ENCODE peak calls at places on chromosomes 6 and 20, in four cellular contexts. C is endothelial cell of umbilical vein, K is GM12878, T is K562. N is an unnamed sample.

GRCh38 chr6:15642276-15642675 is 20.6 kb downstream of the DTNBP1 start:
- DNase-seq in C (no peak), K (no peak), T (no peak), N (no peak)

GRCh38 chr20:48599748-48600469 is 227.9 kb downstream of the PREX1 start:
- DNase-seq in C (no peak), K (no peak), T (no peak), N (no peak)

GRCh38 chr6:90169328-90169886 is 127.2 kb downstream of the BACH2 start:
- DNase-seq in C (no peak), K (no peak), T (no peak), N (no peak)

GRCh38 chr6:32195902-32196681 is 3.6 kb upstream of the GPSM3 start:
- DNase-seq in C (peak), K (peak), T (peak), N (peak)

GRCh38 chr6:13248053-13248452 is 80.3 kb downstream of the TBC1D7 start:
- DNase-seq in C (peak), K (no peak), T (no peak), N (peak)

GRCh38 chr6:50722829-50723562 is 9.7 kb downstream of the TFAP2D start:
- DNase-seq in C (no peak), K (no peak), T (no peak), N (no peak)

GRCh38 chr6:21102624-21103023 is 490.9 kb upstream of the SOX4 start:
- DNase-seq in C (no peak), K (no peak), T (no peak), N (no peak)

GRCh38 chr20:62898970-62899632 is 27.2 kb downstream of the DIDO1 start:
- DNase-seq in C (no peak), K (no peak), T (no peak), N (no peak)

GRCh38 chr6:88865275-88865674 is 98.1 kb downstream of the RNGTT start:
- DNase-seq in C (no peak), K (no peak), T (no peak), N (no peak)

GRCh38 chr6:36033935-36034334 is 6.3 kb downstream of the MAPK14 start:
- DNase-seq in C (no peak), K (no peak), T (no peak), N (peak)

GRCh38 chr6:108560463-108561308 is at the start of gene FOXO3:
- DNase-seq in C (peak), K (no peak), T (peak), N (peak)

GRCh38 chr6:108558372-108559096 is 2.2 kb upstream of the FOXO3 start:
- DNase-seq in C (peak), K (peak), T (peak), N (peak)

GRCh38 chr6:108561742-108562502 is 1.2 kb downstream of the FOXO3 start:
- DNase-seq in C (peak), K (no peak), T (no peak), N (peak)

GRCh38 chr6:108559097-108559883 is 1.4 kb upstream of the FOXO3 start:
- DNase-seq in C (peak), K (no peak), T (peak), N (peak)

GRCh38 chr6:108559884-108560462 is 744 bp upstream of the FOXO3 start:
- DNase-seq in C (peak), K (no peak), T (peak), N (peak)
- TF ChIP-seq FOS in C (no peak), K (no peak), T (no peak), N (no peak)

DNA sequence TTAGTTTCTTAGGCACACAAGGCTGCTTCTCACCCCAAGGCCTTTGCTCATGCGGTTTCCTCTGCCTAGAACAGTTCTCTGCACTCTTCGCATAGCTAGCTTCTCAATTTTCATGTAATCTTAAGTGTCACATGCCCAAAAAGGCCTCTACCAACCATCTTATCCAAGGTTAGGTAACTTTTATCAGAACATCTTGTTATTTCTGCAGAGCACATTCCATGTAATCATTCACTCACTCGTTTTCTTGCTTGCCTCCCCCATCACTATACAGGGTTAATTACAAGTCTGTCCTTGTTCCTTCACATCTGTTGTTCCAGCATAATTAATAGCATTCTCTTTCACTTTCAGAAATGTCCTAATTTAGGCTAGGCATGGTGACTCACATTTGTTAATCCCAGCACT is 53.8 kb downstream of the NCOA6 start:
- DNase-seq in C (no peak), K (no peak), T (no peak), N (no peak)
- TF ChIP-seq FOS in C (no peak), K (no peak), T (no peak), N (no peak)

GRCh38 chr6:24520929-24521546 is 26.3 kb downstream of the ALDH5A1 start:
- DNase-seq in C (peak), K (no peak), T (no peak), N (peak)
- TF ChIP-seq FOS in C (no peak), K (no peak), T (no peak), N (no peak)

DNA sequence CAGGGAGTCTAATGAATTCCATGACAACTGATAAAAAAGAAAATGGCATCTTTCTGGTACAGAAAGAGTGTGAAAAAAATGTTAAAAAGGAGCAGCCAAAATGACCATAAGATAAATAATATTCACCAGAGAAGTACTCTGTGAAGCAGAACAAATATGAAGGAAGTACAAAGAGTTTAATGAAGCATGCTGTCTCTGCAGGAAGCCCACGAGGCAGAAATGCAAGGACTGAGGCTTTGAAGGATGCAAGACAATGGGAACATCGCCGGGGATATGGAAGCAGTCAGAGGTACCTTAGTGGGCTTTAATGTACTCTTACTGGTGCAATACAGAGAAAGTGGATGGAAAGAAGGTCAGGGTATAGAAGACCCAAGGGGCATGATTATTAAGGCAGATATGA is 50.7 kb downstream of the NOX3 start:
- DNase-seq in C (no peak), K (no peak), T (no peak), N (no peak)
- TF ChIP-seq FOS in C (no peak), K (no peak), T (no peak), N (no peak)

GRCh38 chr6:163146036-163146435 is 268.5 kb upstream of the QKI start:
- DNase-seq in C (no peak), K (no peak), T (no peak), N (no peak)

GRCh38 chr6:163147988-163148387 is 266.5 kb upstream of the QKI start:
- DNase-seq in C (no peak), K (no peak), T (no peak), N (no peak)

GRCh38 chr6:163149535-163149848 is 265.0 kb upstream of the QKI start:
- DNase-seq in C (no peak), K (no peak), T (no peak), N (no peak)

GRCh38 chr6:163151212-163151611 is 263.3 kb upstream of the QKI start:
- DNase-seq in C (no peak), K (no peak), T (no peak), N (no peak)

GRCh38 chr6:163148781-163149534 is 265.6 kb upstream of the QKI start:
- DNase-seq in C (no peak), K (no peak), T (no peak), N (no peak)
- TF ChIP-seq FOS in C (no peak), K (no peak), T (no peak), N (no peak)

GRCh38 chr6:30830438-30830837 is 53.9 kb upstream of the DDR1 start:
- DNase-seq in C (no peak), K (no peak), T (no peak), N (no peak)

GRCh38 chr6:30835576-30835975 is 48.7 kb upstream of the DDR1 start:
- DNase-seq in C (no peak), K (no peak), T (no peak), N (no peak)

GRCh38 chr6:30834643-30835042 is 49.7 kb upstream of the DDR1 start:
- DNase-seq in C (no peak), K (no peak), T (no peak), N (no peak)

GRCh38 chr6:30829639-30830250 is 54.6 kb upstream of the DDR1 start:
- DNase-seq in C (no peak), K (no peak), T (no peak), N (no peak)

GRCh38 chr6:30832864-30833263 is 51.5 kb upstream of the DDR1 start:
- DNase-seq in C (no peak), K (no peak), T (no peak), N (no peak)
- TF ChIP-seq FOS in C (no peak), K (no peak), T (no peak), N (no peak)

DNA sequence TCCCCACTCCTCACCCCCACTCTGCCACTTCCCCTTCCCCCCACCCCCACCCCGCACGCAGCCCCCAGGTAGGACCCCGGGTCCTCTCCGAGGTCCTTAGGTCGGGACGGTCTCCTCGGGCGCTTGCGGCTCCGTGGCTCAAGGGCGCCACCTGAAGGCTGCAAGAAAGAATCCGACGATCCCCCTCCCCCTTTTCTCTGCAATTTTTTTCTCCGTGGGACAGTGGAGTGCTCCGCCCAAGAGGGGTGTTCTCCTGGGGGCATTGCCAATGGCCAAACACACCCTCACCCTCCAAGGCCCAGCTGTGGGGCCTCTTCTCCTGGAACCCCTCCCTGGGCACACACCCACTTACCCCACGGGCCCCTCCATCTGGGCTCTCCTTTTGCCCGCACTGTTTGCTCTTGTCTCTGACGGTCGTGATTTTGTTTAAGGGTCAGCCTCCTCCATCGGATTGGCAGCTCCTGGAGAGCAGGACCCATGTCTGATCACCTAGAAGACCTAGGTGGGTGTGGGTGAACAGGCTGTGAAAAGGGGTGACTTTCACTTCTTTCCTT is 1.1 kb upstream of the TMEM74B start:
- DNase-seq in C (peak), K (no peak), T (peak), N (peak)
- TF ChIP-seq FOS in C (no peak), K (no peak), T (no peak), N (no peak)

GRCh38 chr6:133446789-133447188 is 205.6 kb downstream of the EYA4 start:
- DNase-seq in C (no peak), K (no peak), T (no peak), N (no peak)

DNA sequence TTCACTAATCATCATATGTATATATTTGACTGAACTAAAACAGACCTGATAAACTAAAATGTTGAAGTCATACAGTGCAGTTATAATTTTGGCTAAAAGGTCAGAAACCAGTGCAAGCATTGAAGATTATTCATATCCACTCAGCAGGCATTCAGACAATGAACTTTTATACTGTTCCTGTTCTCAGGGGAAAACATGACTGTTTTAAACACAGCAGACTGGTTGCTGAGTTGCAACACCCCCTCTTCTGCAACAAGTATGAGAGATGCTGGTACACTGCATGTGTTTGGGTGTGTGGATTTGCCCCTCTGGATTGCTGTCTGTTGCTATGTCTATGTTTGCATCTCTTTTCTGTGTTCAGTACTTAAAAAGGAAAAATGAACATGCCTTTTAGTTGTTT is 206.8 kb downstream of the EYA4 start:
- DNase-seq in C (no peak), K (no peak), T (no peak), N (peak)
- TF ChIP-seq FOS in C (no peak), K (no peak), T (no peak), N (no peak)

GRCh38 chr6:163260111-163260895 is 154.2 kb upstream of the QKI start:
- DNase-seq in C (peak), K (no peak), T (no peak), N (no peak)
- TF ChIP-seq FOS in C (no peak), K (no peak), T (no peak), N (no peak)

GRCh38 chr20:32580608-32580969 is 4.5 kb downstream of the NOL4L start:
- DNase-seq in C (no peak), K (no peak), T (no peak), N (no peak)

GRCh38 chr20:32582659-32583580 is 2.2 kb downstream of the NOL4L start:
- DNase-seq in C (no peak), K (no peak), T (peak), N (no peak)

GRCh38 chr20:32580194-32580593 is 4.9 kb downstream of the NOL4L start:
- DNase-seq in C (no peak), K (no peak), T (no peak), N (no peak)

GRCh38 chr20:32581839-32582658 is 3.1 kb downstream of the NOL4L start:
- DNase-seq in C (no peak), K (no peak), T (no peak), N (no peak)

GRCh38 chr20:32580970-32581838 is 3.9 kb downstream of the NOL4L start:
- DNase-seq in C (no peak), K (no peak), T (peak), N (no peak)
- TF ChIP-seq FOS in C (no peak), K (no peak), T (no peak), N (no peak)

N was measured in IMR-90.